ENCODE peak calls at places on chromosomes 13 and 19, in seven cellular contexts. One of them, this sample, is unnamed.

GRCh38 chr19:46009530-46010510 is 13.0 kb downstream of the PGLYRP1 start:
- DNase-seq in NCI-H748 treated with DMSO at 0.1 percent for 48 hours: peak; percentile 63
- DNase-seq in A549: peak; percentile 81
- DNase-seq in activated naive CD4-positive, alpha-beta T cell: peak; percentile 26
- DNase-seq in stimulated activated CD4-positive, alpha-beta T cell treated with anti-CD3 and anti-CD28 coated beads, Interleukin-4, amount 100 ng/mL, for 4 hours: peak; percentile 41
- DNase-seq in stimulated activated naive B cell treated with anti-CD40 and anti-IgM and Interleukin-4, amounts not matched to agents 10 μg/mL and 1 μg/mL and 100 μg/mL, for 72 hours: no peak
- DNase-seq in NCI-H1092: peak; percentile 16
- DNase-seq in this sample: no peak

GRCh38 chr19:41023193-41023592 is 32.1 kb downstream of the CYP2B6 start:
- DNase-seq in stimulated activated CD4-positive, alpha-beta T cell treated with anti-CD3 and anti-CD28 coated beads, Interleukin-4, amount 100 ng/mL, for 4 hours: no peak
- DNase-seq in activated naive CD4-positive, alpha-beta T cell: no peak
- DNase-seq in NCI-H748 treated with DMSO at 0.1 percent for 48 hours: no peak
- DNase-seq in stimulated activated naive B cell treated with anti-CD40 and anti-IgM and Interleukin-4, amounts not matched to agents 10 μg/mL and 1 μg/mL and 100 μg/mL, for 72 hours: no peak
- DNase-seq in NCI-H1092: no peak
- DNase-seq in A549: no peak
- DNase-seq in this sample: no peak

GRCh38 chr19:13841339-13842293 is 35.3 kb upstream of the NANOS3 start:
- DNase-seq in A549: no peak
- DNase-seq in stimulated activated naive B cell treated with anti-CD40 and anti-IgM and Interleukin-4, amounts not matched to agents 10 μg/mL and 1 μg/mL and 100 μg/mL, for 72 hours: no peak
- DNase-seq in stimulated activated CD4-positive, alpha-beta T cell treated with anti-CD3 and anti-CD28 coated beads, Interleukin-4, amount 100 ng/mL, for 4 hours: no peak
- DNase-seq in activated naive CD4-positive, alpha-beta T cell: no peak
- DNase-seq in NCI-H1092: no peak
- DNase-seq in NCI-H748 treated with DMSO at 0.1 percent for 48 hours: no peak
- DNase-seq in this sample: no peak

GRCh38 chr13:112513761-112514160 is 74.2 kb downstream of the TUBGCP3 start:
- DNase-seq in NCI-H748 treated with DMSO at 0.1 percent for 48 hours: no peak
- DNase-seq in A549: no peak
- DNase-seq in NCI-H1092: no peak
- DNase-seq in stimulated activated naive B cell treated with anti-CD40 and anti-IgM and Interleukin-4, amounts not matched to agents 10 μg/mL and 1 μg/mL and 100 μg/mL, for 72 hours: no peak
- DNase-seq in activated naive CD4-positive, alpha-beta T cell: no peak
- DNase-seq in stimulated activated CD4-positive, alpha-beta T cell treated with anti-CD3 and anti-CD28 coated beads, Interleukin-4, amount 100 ng/mL, for 4 hours: no peak
- DNase-seq in this sample: no peak

GRCh38 chr19:3176715-3177501 is 1.7 kb upstream of the S1PR4 start:
- DNase-seq in activated naive CD4-positive, alpha-beta T cell: no peak
- DNase-seq in stimulated activated naive B cell treated with anti-CD40 and anti-IgM and Interleukin-4, amounts not matched to agents 10 μg/mL and 1 μg/mL and 100 μg/mL, for 72 hours: no peak
- DNase-seq in NCI-H748 treated with DMSO at 0.1 percent for 48 hours: no peak
- DNase-seq in NCI-H1092: no peak
- DNase-seq in stimulated activated CD4-positive, alpha-beta T cell treated with anti-CD3 and anti-CD28 coated beads, Interleukin-4, amount 100 ng/mL, for 4 hours: peak; percentile 77
- DNase-seq in A549: peak; percentile 80
- DNase-seq in this sample: no peak

GRCh38 chr19:37997911-37998344 is 90.9 kb downstream of the SIPA1L3 start:
- DNase-seq in activated naive CD4-positive, alpha-beta T cell: no peak
- DNase-seq in NCI-H1092: no peak
- DNase-seq in stimulated activated naive B cell treated with anti-CD40 and anti-IgM and Interleukin-4, amounts not matched to agents 10 μg/mL and 1 μg/mL and 100 μg/mL, for 72 hours: no peak
- DNase-seq in NCI-H748 treated with DMSO at 0.1 percent for 48 hours: no peak
- DNase-seq in A549: peak; percentile 72
- DNase-seq in stimulated activated CD4-positive, alpha-beta T cell treated with anti-CD3 and anti-CD28 coated beads, Interleukin-4, amount 100 ng/mL, for 4 hours: peak; percentile 12
- DNase-seq in this sample: no peak

GRCh38 chr19:23002690-23003422 is at the start of gene ZNF728:
- DNase-seq in activated naive CD4-positive, alpha-beta T cell: no peak
- DNase-seq in stimulated activated naive B cell treated with anti-CD40 and anti-IgM and Interleukin-4, amounts not matched to agents 10 μg/mL and 1 μg/mL and 100 μg/mL, for 72 hours: no peak
- DNase-seq in stimulated activated CD4-positive, alpha-beta T cell treated with anti-CD3 and anti-CD28 coated beads, Interleukin-4, amount 100 ng/mL, for 4 hours: no peak
- DNase-seq in A549: no peak
- DNase-seq in NCI-H748 treated with DMSO at 0.1 percent for 48 hours: no peak
- DNase-seq in NCI-H1092: no peak
- DNase-seq in this sample: no peak

GRCh38 chr19:3441089-3441985 is 39.0 kb downstream of the SMIM24 start:
- DNase-seq in activated naive CD4-positive, alpha-beta T cell: no peak
- DNase-seq in stimulated activated CD4-positive, alpha-beta T cell treated with anti-CD3 and anti-CD28 coated beads, Interleukin-4, amount 100 ng/mL, for 4 hours: no peak
- DNase-seq in stimulated activated naive B cell treated with anti-CD40 and anti-IgM and Interleukin-4, amounts not matched to agents 10 μg/mL and 1 μg/mL and 100 μg/mL, for 72 hours: no peak
- DNase-seq in NCI-H748 treated with DMSO at 0.1 percent for 48 hours: no peak
- DNase-seq in NCI-H1092: no peak
- DNase-seq in A549: no peak
- DNase-seq in this sample: no peak

GRCh38 chr19:45494261-45494916 is 2.5 kb downstream of the RTN2 start:
- DNase-seq in A549: no peak
- DNase-seq in stimulated activated naive B cell treated with anti-CD40 and anti-IgM and Interleukin-4, amounts not matched to agents 10 μg/mL and 1 μg/mL and 100 μg/mL, for 72 hours: no peak
- DNase-seq in NCI-H1092: no peak
- DNase-seq in stimulated activated CD4-positive, alpha-beta T cell treated with anti-CD3 and anti-CD28 coated beads, Interleukin-4, amount 100 ng/mL, for 4 hours: no peak
- DNase-seq in NCI-H748 treated with DMSO at 0.1 percent for 48 hours: no peak
- DNase-seq in activated naive CD4-positive, alpha-beta T cell: no peak
- DNase-seq in this sample: no peak

GRCh38 chr19:46860846-46861690 is at the start of gene ARHGAP35:
- DNase-seq in NCI-H748 treated with DMSO at 0.1 percent for 48 hours: no peak
- DNase-seq in stimulated activated CD4-positive, alpha-beta T cell treated with anti-CD3 and anti-CD28 coated beads, Interleukin-4, amount 100 ng/mL, for 4 hours: peak; percentile 81
- DNase-seq in activated naive CD4-positive, alpha-beta T cell: no peak
- DNase-seq in stimulated activated naive B cell treated with anti-CD40 and anti-IgM and Interleukin-4, amounts not matched to agents 10 μg/mL and 1 μg/mL and 100 μg/mL, for 72 hours: no peak
- DNase-seq in A549: peak; percentile 90
- DNase-seq in NCI-H1092: no peak
- DNase-seq in this sample: peak; percentile 86

GRCh38 chr19:18007605-18007938 is 398 bp upstream of the ARRDC2 start:
- DNase-seq in stimulated activated CD4-positive, alpha-beta T cell treated with anti-CD3 and anti-CD28 coated beads, Interleukin-4, amount 100 ng/mL, for 4 hours: no peak
- DNase-seq in NCI-H748 treated with DMSO at 0.1 percent for 48 hours: no peak
- DNase-seq in stimulated activated naive B cell treated with anti-CD40 and anti-IgM and Interleukin-4, amounts not matched to agents 10 μg/mL and 1 μg/mL and 100 μg/mL, for 72 hours: no peak
- DNase-seq in A549: no peak
- DNase-seq in NCI-H1092: no peak
- DNase-seq in activated naive CD4-positive, alpha-beta T cell: no peak
- DNase-seq in this sample: no peak

GRCh38 chr13:97174638-97175037 is 47.5 kb upstream of the MBNL2 start:
- DNase-seq in NCI-H1092: no peak
- DNase-seq in stimulated activated naive B cell treated with anti-CD40 and anti-IgM and Interleukin-4, amounts not matched to agents 10 μg/mL and 1 μg/mL and 100 μg/mL, for 72 hours: no peak
- DNase-seq in stimulated activated CD4-positive, alpha-beta T cell treated with anti-CD3 and anti-CD28 coated beads, Interleukin-4, amount 100 ng/mL, for 4 hours: no peak
- DNase-seq in NCI-H748 treated with DMSO at 0.1 percent for 48 hours: no peak
- DNase-seq in A549: no peak
- DNase-seq in activated naive CD4-positive, alpha-beta T cell: no peak
- DNase-seq in this sample: no peak

GRCh38 chr19:38285567-38285966 is 18.5 kb upstream of the C19orf33 start:
- DNase-seq in stimulated activated CD4-positive, alpha-beta T cell treated with anti-CD3 and anti-CD28 coated beads, Interleukin-4, amount 100 ng/mL, for 4 hours: no peak
- DNase-seq in A549: no peak
- DNase-seq in activated naive CD4-positive, alpha-beta T cell: no peak
- DNase-seq in stimulated activated naive B cell treated with anti-CD40 and anti-IgM and Interleukin-4, amounts not matched to agents 10 μg/mL and 1 μg/mL and 100 μg/mL, for 72 hours: no peak
- DNase-seq in NCI-H1092: no peak
- DNase-seq in NCI-H748 treated with DMSO at 0.1 percent for 48 hours: no peak
- DNase-seq in this sample: no peak

GRCh38 chr19:55563261-55563690 is 17.4 kb downstream of the ZNF579 start:
- DNase-seq in NCI-H748 treated with DMSO at 0.1 percent for 48 hours: peak; percentile 7
- DNase-seq in A549: no peak
- DNase-seq in NCI-H1092: peak; percentile 35
- DNase-seq in stimulated activated naive B cell treated with anti-CD40 and anti-IgM and Interleukin-4, amounts not matched to agents 10 μg/mL and 1 μg/mL and 100 μg/mL, for 72 hours: no peak
- DNase-seq in activated naive CD4-positive, alpha-beta T cell: no peak
- DNase-seq in stimulated activated CD4-positive, alpha-beta T cell treated with anti-CD3 and anti-CD28 coated beads, Interleukin-4, amount 100 ng/mL, for 4 hours: no peak
- DNase-seq in this sample: no peak

GRCh38 chr19:13788991-13789390 is 6.3 kb upstream of the ZSWIM4 start:
- DNase-seq in NCI-H748 treated with DMSO at 0.1 percent for 48 hours: no peak
- DNase-seq in A549: no peak
- DNase-seq in stimulated activated naive B cell treated with anti-CD40 and anti-IgM and Interleukin-4, amounts not matched to agents 10 μg/mL and 1 μg/mL and 100 μg/mL, for 72 hours: no peak
- DNase-seq in stimulated activated CD4-positive, alpha-beta T cell treated with anti-CD3 and anti-CD28 coated beads, Interleukin-4, amount 100 ng/mL, for 4 hours: peak; percentile 17
- DNase-seq in activated naive CD4-positive, alpha-beta T cell: no peak
- DNase-seq in NCI-H1092: no peak
- DNase-seq in this sample: no peak

GRCh38 chr19:48506138-48506733 is 5.4 kb downstream of the LMTK3 start:
- DNase-seq in stimulated activated CD4-positive, alpha-beta T cell treated with anti-CD3 and anti-CD28 coated beads, Interleukin-4, amount 100 ng/mL, for 4 hours: no peak
- DNase-seq in activated naive CD4-positive, alpha-beta T cell: no peak
- DNase-seq in NCI-H748 treated with DMSO at 0.1 percent for 48 hours: peak; percentile 59
- DNase-seq in stimulated activated naive B cell treated with anti-CD40 and anti-IgM and Interleukin-4, amounts not matched to agents 10 μg/mL and 1 μg/mL and 100 μg/mL, for 72 hours: no peak
- DNase-seq in A549: no peak
- DNase-seq in NCI-H1092: no peak
- DNase-seq in this sample: peak; percentile 18

GRCh38 chr19:15583346-15583745 is 31.7 kb upstream of the CYP4F8 start:
- DNase-seq in stimulated activated CD4-positive, alpha-beta T cell treated with anti-CD3 and anti-CD28 coated beads, Interleukin-4, amount 100 ng/mL, for 4 hours: no peak
- DNase-seq in activated naive CD4-positive, alpha-beta T cell: no peak
- DNase-seq in NCI-H748 treated with DMSO at 0.1 percent for 48 hours: no peak
- DNase-seq in NCI-H1092: no peak
- DNase-seq in stimulated activated naive B cell treated with anti-CD40 and anti-IgM and Interleukin-4, amounts not matched to agents 10 μg/mL and 1 μg/mL and 100 μg/mL, for 72 hours: no peak
- DNase-seq in A549: no peak
- DNase-seq in this sample: no peak

GRCh38 chr13:109945206-109945960 is 159.0 kb upstream of the IRS2 start:
- DNase-seq in activated naive CD4-positive, alpha-beta T cell: no peak
- DNase-seq in NCI-H1092: no peak
- DNase-seq in NCI-H748 treated with DMSO at 0.1 percent for 48 hours: no peak
- DNase-seq in stimulated activated naive B cell treated with anti-CD40 and anti-IgM and Interleukin-4, amounts not matched to agents 10 μg/mL and 1 μg/mL and 100 μg/mL, for 72 hours: no peak
- DNase-seq in A549: no peak
- DNase-seq in stimulated activated CD4-positive, alpha-beta T cell treated with anti-CD3 and anti-CD28 coated beads, Interleukin-4, amount 100 ng/mL, for 4 hours: no peak
- DNase-seq in this sample: no peak

GRCh38 chr19:19900124-19900523 is 622 bp upstream of the ZNF93 start:
- DNase-seq in NCI-H748 treated with DMSO at 0.1 percent for 48 hours: peak; percentile 38
- DNase-seq in stimulated activated naive B cell treated with anti-CD40 and anti-IgM and Interleukin-4, amounts not matched to agents 10 μg/mL and 1 μg/mL and 100 μg/mL, for 72 hours: no peak
- DNase-seq in stimulated activated CD4-positive, alpha-beta T cell treated with anti-CD3 and anti-CD28 coated beads, Interleukin-4, amount 100 ng/mL, for 4 hours: no peak
- DNase-seq in A549: no peak
- DNase-seq in activated naive CD4-positive, alpha-beta T cell: no peak
- DNase-seq in NCI-H1092: no peak
- DNase-seq in this sample: peak; percentile 5

GRCh38 chr13:111353508-111353907 is 33.1 kb downstream of the TEX29 start:
- DNase-seq in activated naive CD4-positive, alpha-beta T cell: no peak
- DNase-seq in A549: no peak
- DNase-seq in NCI-H1092: no peak
- DNase-seq in stimulated activated naive B cell treated with anti-CD40 and anti-IgM and Interleukin-4, amounts not matched to agents 10 μg/mL and 1 μg/mL and 100 μg/mL, for 72 hours: no peak
- DNase-seq in stimulated activated CD4-positive, alpha-beta T cell treated with anti-CD3 and anti-CD28 coated beads, Interleukin-4, amount 100 ng/mL, for 4 hours: no peak
- DNase-seq in NCI-H748 treated with DMSO at 0.1 percent for 48 hours: no peak
- DNase-seq in this sample: no peak

GRCh38 chr13:47100214-47100853 is 203.5 kb upstream of the HTR2A start:
- DNase-seq in stimulated activated CD4-positive, alpha-beta T cell treated with anti-CD3 and anti-CD28 coated beads, Interleukin-4, amount 100 ng/mL, for 4 hours: no peak
- DNase-seq in stimulated activated naive B cell treated with anti-CD40 and anti-IgM and Interleukin-4, amounts not matched to agents 10 μg/mL and 1 μg/mL and 100 μg/mL, for 72 hours: no peak
- DNase-seq in NCI-H1092: no peak
- DNase-seq in NCI-H748 treated with DMSO at 0.1 percent for 48 hours: no peak
- DNase-seq in A549: no peak
- DNase-seq in activated naive CD4-positive, alpha-beta T cell: no peak
- DNase-seq in this sample: no peak

GRCh38 chr19:17681505-17682125 is 6.5 kb downstream of the UNC13A start:
- DNase-seq in NCI-H748 treated with DMSO at 0.1 percent for 48 hours: no peak
- DNase-seq in A549: no peak
- DNase-seq in stimulated activated naive B cell treated with anti-CD40 and anti-IgM and Interleukin-4, amounts not matched to agents 10 μg/mL and 1 μg/mL and 100 μg/mL, for 72 hours: no peak
- DNase-seq in NCI-H1092: no peak
- DNase-seq in stimulated activated CD4-positive, alpha-beta T cell treated with anti-CD3 and anti-CD28 coated beads, Interleukin-4, amount 100 ng/mL, for 4 hours: peak; percentile 17
- DNase-seq in activated naive CD4-positive, alpha-beta T cell: no peak
- DNase-seq in this sample: no peak

GRCh38 chr19:18896421-18896841 is 473 bp upstream of the CERS1 start:
- DNase-seq in activated naive CD4-positive, alpha-beta T cell: no peak
- DNase-seq in stimulated activated naive B cell treated with anti-CD40 and anti-IgM and Interleukin-4, amounts not matched to agents 10 μg/mL and 1 μg/mL and 100 μg/mL, for 72 hours: no peak
- DNase-seq in NCI-H748 treated with DMSO at 0.1 percent for 48 hours: no peak
- DNase-seq in NCI-H1092: no peak
- DNase-seq in stimulated activated CD4-positive, alpha-beta T cell treated with anti-CD3 and anti-CD28 coated beads, Interleukin-4, amount 100 ng/mL, for 4 hours: no peak
- DNase-seq in A549: peak; percentile 35
- DNase-seq in this sample: no peak